ENCODE peak calls at places on chromosome 12, in six cellular contexts. V is activated naive CD8-positive, alpha-beta T cell treated with anti-CD3 and anti-CD28 coated beads for 36 hours; S is HT1080; K is H54; G is NCI-H69; T is left lung. Y is an unnamed sample.

GRCh38 chr12:113887906-113888305 is 78.2 kb downstream of the RBM19 start:
- DNase-seq in K (no peak), V (no peak), S (no peak), G (peak; percentile 28), T (no peak), Y (no peak)

GRCh38 chr12:52514471-52515318 is 5.5 kb downstream of the KRT5 start:
- DNase-seq in S (no peak), K (no peak), V (no peak), G (no peak), T (no peak), Y (peak; percentile 3)

GRCh38 chr12:46965880-46966279 is 113.5 kb upstream of the PCED1B start:
- DNase-seq in V (no peak), G (no peak), K (no peak), S (no peak), T (no peak), Y (no peak)

GRCh38 chr12:123494124-123494843 is 36.3 kb downstream of the SNRNP35 start:
- DNase-seq in T (no peak), S (no peak), G (no peak), K (no peak), V (no peak), Y (no peak)

GRCh38 chr12:132554857-132555630 is 55.3 kb downstream of the LRCOL1 start:
- DNase-seq in K (no peak), G (no peak), S (no peak), V (peak; percentile 36), T (no peak), Y (no peak)

GRCh38 chr12:12272869-12273268 is 6.0 kb upstream of the LRP6 start:
- DNase-seq in G (no peak), S (peak; percentile 7), V (no peak), K (no peak), T (no peak), Y (no peak)

GRCh38 chr12:77615331-77615730 is 215.4 kb upstream of the NAV3 start:
- DNase-seq in T (no peak), G (peak; percentile 33), K (no peak), S (peak; percentile 49), V (no peak), Y (no peak)

GRCh38 chr12:48917857-48918537 is 7.3 kb downstream of the FKBP11 start:
- DNase-seq in S (no peak), V (no peak), K (no peak), G (no peak), T (no peak), Y (no peak)

GRCh38 chr12:107529991-107530390 is 155.6 kb upstream of the PWP1 start:
- DNase-seq in K (no peak), G (no peak), T (no peak), V (no peak), S (no peak), Y (no peak)

GRCh38 chr12:96352161-96352835 is 47.9 kb downstream of the CDK17 start:
- DNase-seq in G (peak; percentile 31), S (no peak), T (no peak), V (no peak), K (no peak), Y (no peak)

GRCh38 chr12:14643247-14643646 is 53.2 kb downstream of the GUCY2C start:
- DNase-seq in V (no peak), T (no peak), G (no peak), S (peak; percentile 16), K (no peak), Y (no peak)

GRCh38 chr12:58117201-58117600 is 175.8 kb downstream of the ATP23 start:
- DNase-seq in S (peak; percentile 10), G (no peak), V (no peak), K (no peak), T (no peak), Y (no peak)

GRCh38 chr12:13282861-13283260 is 86.3 kb downstream of the EMP1 start:
- DNase-seq in V (no peak), K (no peak), S (no peak), T (no peak), G (no peak), Y (no peak)

GRCh38 chr12:51163795-51164194 is 9.1 kb downstream of the TFCP2 start:
- DNase-seq in K (no peak), T (no peak), S (no peak), G (no peak), V (no peak), Y (no peak)

GRCh38 chr12:121440768-121441167 is 40.9 kb downstream of the RNF34 start:
- DNase-seq in V (no peak), S (no peak), K (no peak), T (no peak), G (no peak), Y (no peak)

GRCh38 chr12:89706551-89707348 is 1.9 kb downstream of the ATP2B1 start:
- DNase-seq in K (no peak), T (peak; percentile 36), V (no peak), S (peak; percentile 61), G (peak; percentile 81), Y (no peak)

GRCh38 chr12:57844725-57845477 is 1.6 kb downstream of the CTDSP2 start:
- DNase-seq in G (peak; percentile 18), S (peak; percentile 47), T (peak; percentile 74), K (peak; percentile 77), V (peak; percentile 43), Y (no peak)

GRCh38 chr12:104682790-104683279 is 226.1 kb downstream of the CHST11 start:
- DNase-seq in V (peak; percentile 79), T (no peak), K (no peak), S (no peak), G (no peak), Y (peak; percentile 48)

GRCh38 chr12:53231859-53232640 is at the start of gene RARG:
- DNase-seq in S (peak; percentile 61), G (peak; percentile 80), V (peak; percentile 75), K (peak; percentile 75), T (peak; percentile 78), Y (peak; percentile 38)

GRCh38 chr12:8832500-8832899 is 10.1 kb downstream of the A2ML1 start:
- DNase-seq in S (no peak), K (no peak), T (no peak), V (no peak), G (no peak), Y (no peak)

GRCh38 chr12:75641031-75641780 is 129.8 kb upstream of the KRR1 start:
- DNase-seq in S (peak; percentile 98), T (no peak), K (peak; percentile 27), V (peak; percentile 56), G (peak; percentile 30), Y (no peak)

GRCh38 chr12:25730489-25731349 is 177.6 kb upstream of the LMNTD1 start:
- DNase-seq in G (no peak), T (no peak), S (no peak), K (no peak), V (no peak), Y (no peak)

GRCh38 chr12:26658991-26659390 is 174.0 kb downstream of the ITPR2 start:
- DNase-seq in G (no peak), K (no peak), V (no peak), S (no peak), T (no peak), Y (no peak)

GRCh38 chr12:71011261-71011660 is 90.7 kb upstream of the PTPRR start:
- DNase-seq in G (no peak), V (no peak), T (no peak), S (peak; percentile 48), K (no peak), Y (no peak)

GRCh38 chr12:49662998-49663843 is 39.9 kb downstream of the PRPF40B start:
- DNase-seq in G (peak; percentile 82), S (peak; percentile 98), V (peak; percentile 72), T (peak; percentile 81), K (peak; percentile 85), Y (peak; percentile 80)

GRCh38 chr12:30169839-30170591 is 386.3 kb upstream of the TMTC1 start:
- DNase-seq in K (no peak), V (no peak), G (no peak), S (no peak), T (no peak), Y (no peak)

GRCh38 chr12:94340568-94340967 is 119.1 kb downstream of the CEP83 start:
- DNase-seq in V (no peak), K (no peak), T (no peak), G (no peak), S (no peak), Y (no peak)

GRCh38 chr12:102638777-102639176 is 158.4 kb upstream of the IGF1 start:
- DNase-seq in T (no peak), K (no peak), V (no peak), G (no peak), S (peak; percentile 15), Y (no peak)

GRCh38 chr12:69068431-69068830 is 135.5 kb upstream of the CPM start:
- DNase-seq in K (peak; percentile 21), S (peak; percentile 90), G (no peak), V (no peak), T (peak; percentile 50), Y (no peak)

GRCh38 chr12:90024261-90024660 is 315.6 kb upstream of the ATP2B1 start:
- DNase-seq in T (no peak), G (peak; percentile 19), K (no peak), V (no peak), S (no peak), Y (no peak)

GRCh38 chr12:79883216-79883615 is 51.7 kb downstream of the PPP1R12A start:
- DNase-seq in S (peak; percentile 41), T (no peak), V (no peak), G (no peak), K (no peak), Y (no peak)